ENCODE peak calls at places on chromosomes 12 and 14, in ten cellular contexts. S is esophagus squamous epithelium, T is A673, Y is tibial artery, X is mesendoderm, Q is IMR-90, E is OCI-LY7, O is cardiac muscle cell, L is astrocyte, V is neural progenitor cell. M is an unnamed sample. For H3K36me3, the result is how much of the 10 kb centered on the place peaks cover.

GRCh38 chr14:65813760-65814387 is 401.3 kb downstream of the FUT8 start:
- DNase-seq in X (peak), V (peak), T (no peak), L (no peak), E (no peak), Q (no peak), S (no peak), Y (no peak), O (no peak), M (no peak)

GRCh38 chr14:24632761-24633160 is 1.2 kb downstream of the GZMB start:
- DNase-seq in Y (no peak), S (no peak), Q (no peak), V (no peak), L (no peak), X (no peak), T (no peak), E (no peak), O (no peak), M (no peak)

GRCh38 chr12:76755829-76756379 is 8.0 kb upstream of the ZDHHC17 start:
- DNase-seq in O (no peak), L (no peak), S (no peak), Y (no peak), E (no peak), V (no peak), X (peak), Q (no peak), T (no peak), M (no peak)

GRCh38 chr12:42039146-42039545 is 105.5 kb downstream of the GXYLT1 start:
- DNase-seq in T (peak), Y (no peak), L (peak), X (peak), Q (peak), V (no peak), O (no peak), S (no peak), E (no peak), M (no peak)

GRCh38 chr14:52031781-52032180 is 37.1 kb downstream of the NID2 start:
- DNase-seq in L (peak), V (no peak), Y (peak), T (no peak), Q (peak), S (no peak), E (no peak), X (no peak), O (no peak), M (no peak)

GRCh38 chr12:110862331-110862730 is 15.5 kb downstream of the CCDC63 start:
- DNase-seq in S (no peak), V (peak), E (no peak), T (no peak), Q (no peak), O (no peak), Y (no peak), X (no peak), L (no peak), M (no peak)

GRCh38 chr12:87812030-87812429 is 217.2 kb downstream of the C12orf50 start:
- DNase-seq in Q (peak), T (no peak), L (peak), E (no peak), S (no peak), O (no peak), V (no peak), Y (no peak), X (no peak), M (no peak)

GRCh38 chr14:105853089-105853906 is 326.9 kb downstream of the TMEM121 start:
- DNase-seq in X (no peak), Y (peak), V (no peak), Q (no peak), S (no peak), L (no peak), E (peak), O (no peak), T (no peak), M (peak)

GRCh38 chr12:107349008-107349747 is 255.8 kb upstream of the CRY1 start:
- DNase-seq in Q (peak), X (peak), S (no peak), T (peak), L (peak), V (peak), Y (no peak), O (no peak), E (no peak), M (peak)

GRCh38 chr12:25241171-25242020 is 9.3 kb downstream of the KRAS start:
- DNase-seq in X (peak), S (no peak), L (peak), E (peak), Q (peak), T (peak), V (peak), O (peak), Y (no peak), M (peak)

GRCh38 chr12:62190921-62191746 is 69.1 kb upstream of the USP15 start:
- DNase-seq in L (no peak), T (peak), S (no peak), V (peak), E (no peak), X (peak), Y (no peak), O (peak), Q (peak), M (no peak)

GRCh38 chr14:22163051-22163450 is 426.0 kb downstream of the DAD1 start:
- DNase-seq in T (peak), Q (peak), V (peak), Y (no peak), L (no peak), S (no peak), O (peak), X (peak), E (peak), M (no peak)

GRCh38 chr14:72582582-72582981 is 311.3 kb downstream of the DPF3 start:
- DNase-seq in Y (no peak), S (no peak), Q (no peak), E (no peak), O (no peak), X (no peak), T (no peak), V (no peak), L (no peak), M (no peak)

GRCh38 chr12:21643758-21644157 is 13.9 kb downstream of the LDHB start:
- DNase-seq in O (no peak), Q (no peak), S (no peak), X (no peak), E (no peak), T (no peak), L (no peak), Y (no peak), V (no peak), M (no peak)

GRCh38 chr14:53156238-53156637 is 3.1 kb upstream of the DDHD1 start:
- DNase-seq in S (no peak), Y (no peak), L (no peak), Q (no peak), X (no peak), T (no peak), V (no peak), O (no peak), E (no peak), M (peak)

GRCh38 chr14:83485591-83485990 is 1951.9 kb upstream of the SEL1L start:
- DNase-seq in E (no peak), L (no peak), Y (no peak), T (no peak), Q (peak), X (no peak), S (no peak), V (no peak), O (no peak), M (no peak)

GRCh38 chr12:31342314-31342713 is 16.4 kb upstream of the SINHCAF start:
- DNase-seq in Q (no peak), Y (no peak), O (no peak), X (no peak), T (no peak), E (no peak), V (no peak), S (no peak), L (no peak), M (no peak)

GRCh38 chr12:54239568-54239967 is 40.4 kb downstream of the CBX5 start:
- DNase-seq in T (peak), Y (no peak), V (no peak), L (no peak), O (no peak), Q (no peak), S (no peak), X (no peak), E (no peak), M (peak)

GRCh38 chr12:54246011-54246641 is 33.8 kb downstream of the CBX5 start:
- DNase-seq in T (no peak), V (no peak), O (peak), E (no peak), L (no peak), S (no peak), Q (no peak), Y (no peak), X (no peak), M (no peak)

GRCh38 chr12:54240971-54241588 is 38.8 kb downstream of the CBX5 start:
- DNase-seq in X (no peak), E (no peak), O (no peak), Y (no peak), S (no peak), L (no peak), Q (no peak), V (no peak), T (no peak), M (no peak)

GRCh38 chr12:54240129-54240528 is 39.8 kb downstream of the CBX5 start:
- DNase-seq in Q (no peak), L (no peak), E (no peak), Y (no peak), X (no peak), S (no peak), O (no peak), T (no peak), V (no peak), M (no peak)
- H3K36me3 ChIP-seq in Q (under half), L (under half), E (half or more), Y (under half), X (under half), S (under half), O (under half), T (half or more), V (under half), M (half or more)

DNA sequence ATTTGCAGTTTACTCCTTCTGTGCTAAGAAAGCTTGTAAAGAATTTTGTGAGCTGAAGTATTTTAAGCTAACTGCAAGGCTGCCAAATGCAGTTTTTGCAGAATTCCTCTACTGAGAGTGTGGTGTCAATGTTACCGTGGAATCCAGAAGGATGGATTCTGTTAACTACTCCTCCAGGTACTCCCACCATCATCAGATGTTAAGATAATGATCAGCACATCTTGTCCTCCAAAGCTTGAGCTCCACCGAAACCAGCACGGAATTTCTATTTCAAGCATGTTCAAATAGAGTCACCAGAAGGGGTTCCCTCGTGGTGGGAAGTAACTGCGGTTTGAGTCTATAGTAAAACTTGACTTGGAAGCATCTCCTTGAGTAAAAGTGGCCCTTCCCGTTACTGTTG is 64.3 kb upstream of the CDKN3 start:
- DNase-seq in Q (no peak), T (no peak), S (no peak), Y (no peak), O (no peak), V (no peak), X (no peak), L (no peak), E (no peak), M (no peak)
- H3K27ac ChIP-seq in Q (no peak), T (no peak), S (no peak), Y (no peak), O (no peak), V (no peak), X (no peak), L (no peak), E (no peak), M (no peak)

GRCh38 chr12:108805136-108805535 is 52.2 kb downstream of the SSH1 start:
- DNase-seq in Q (peak), S (no peak), Y (peak), V (no peak), T (no peak), O (no peak), E (no peak), L (peak), X (no peak), M (no peak)
- H3K36me3 ChIP-seq in Q (half or more), S (under half), Y (under half), V (under half), T (half or more), O (under half), E (under half), L (half or more), X (under half), M (half or more)

GRCh38 chr14:29803045-29803444 is 124.6 kb downstream of the PRKD1 start:
- DNase-seq in V (no peak), O (no peak), Y (no peak), E (no peak), X (no peak), T (no peak), L (no peak), S (no peak), Q (no peak), M (no peak)

GRCh38 chr14:29802211-29802610 is 125.4 kb downstream of the PRKD1 start:
- DNase-seq in X (no peak), Y (no peak), L (no peak), E (no peak), V (no peak), Q (no peak), O (no peak), S (no peak), T (no peak), M (no peak)

GRCh38 chr14:29804481-29804880 is 123.2 kb downstream of the PRKD1 start:
- DNase-seq in O (no peak), V (no peak), X (no peak), E (no peak), S (no peak), T (no peak), L (no peak), Q (no peak), Y (no peak), M (no peak)

GRCh38 chr14:29806124-29806517 is 121.5 kb downstream of the PRKD1 start:
- DNase-seq in X (no peak), S (no peak), Q (no peak), Y (no peak), V (no peak), E (no peak), T (no peak), L (no peak), O (no peak), M (no peak)

GRCh38 chr14:29805415-29806123 is 122.1 kb downstream of the PRKD1 start:
- DNase-seq in O (no peak), Q (peak), L (peak), E (no peak), X (peak), S (no peak), V (no peak), Y (peak), T (peak), M (peak)
- H3K27ac ChIP-seq in O (no peak), Q (no peak), L (no peak), E (no peak), X (no peak), S (no peak), V (no peak), Y (no peak), T (peak), M (no peak)

DNA sequence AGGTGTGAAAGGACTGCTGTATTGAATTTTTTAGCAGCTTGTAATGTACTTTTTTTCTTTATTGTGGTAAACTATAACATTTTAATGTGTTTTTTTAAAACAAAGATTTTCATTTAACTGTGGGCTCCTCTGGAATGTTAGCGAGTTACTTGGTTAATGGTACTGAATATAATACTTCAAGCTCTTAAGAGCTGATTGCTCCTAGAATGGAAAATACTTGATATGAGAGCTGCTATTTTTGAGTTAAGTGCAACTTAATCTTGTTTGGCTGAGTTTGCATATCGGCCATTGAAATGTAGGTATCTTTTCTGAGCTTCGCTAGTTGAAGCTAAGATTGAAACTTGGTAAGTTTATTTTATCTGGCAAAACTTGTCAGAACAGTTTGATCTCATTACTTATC is 7.4 kb downstream of the TMBIM6 start:
- DNase-seq in O (peak), L (no peak), T (no peak), Q (no peak), E (no peak), X (no peak), Y (no peak), V (no peak), S (no peak), M (no peak)
- H3K36me3 ChIP-seq in O (under half), L (under half), T (under half), Q (under half), E (half or more), X (under half), Y (under half), V (under half), S (under half), M (under half)

GRCh38 chr12:120861074-120861795 is 42.9 kb downstream of the SPPL3 start:
- DNase-seq in L (no peak), O (no peak), X (no peak), Y (no peak), S (no peak), V (no peak), T (no peak), E (no peak), Q (peak), M (no peak)
- H3K27ac ChIP-seq in L (no peak), O (no peak), X (no peak), Y (no peak), S (no peak), V (no peak), T (no peak), E (no peak), Q (no peak), M (no peak)

DNA sequence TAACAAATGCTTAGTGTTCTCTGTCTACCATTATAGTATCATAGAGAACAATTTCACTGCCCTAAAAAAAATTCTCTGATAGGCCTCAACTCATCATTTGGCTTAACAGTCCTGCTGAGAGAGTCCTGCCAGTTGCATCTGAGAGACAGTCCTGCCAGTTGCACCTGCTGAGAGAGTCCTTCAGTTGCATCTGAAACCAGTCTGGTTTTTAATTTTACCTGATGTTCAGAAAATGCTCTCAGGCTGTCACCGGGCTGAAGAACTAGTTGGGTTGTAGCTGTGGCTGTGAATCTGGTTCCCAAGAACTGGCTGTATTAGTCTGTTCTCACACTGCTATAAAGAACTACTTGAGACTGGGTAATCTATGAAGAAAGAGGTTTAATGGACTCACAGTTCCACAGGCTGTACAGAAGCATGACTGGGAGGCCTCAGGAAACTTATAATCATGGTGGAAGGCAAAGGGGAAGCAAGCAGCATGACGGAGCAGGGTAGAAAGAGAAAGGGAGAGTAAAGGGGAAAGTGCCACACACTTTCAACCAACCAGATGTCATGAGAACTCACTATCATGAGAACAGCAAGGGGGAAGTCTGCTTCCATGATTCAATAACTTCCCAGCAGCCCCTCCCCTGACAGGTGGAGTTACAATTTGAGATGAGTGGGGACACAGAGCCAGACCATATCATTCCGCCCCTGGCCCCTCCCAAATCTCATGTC is 51.6 kb downstream of the PRKCH start:
- DNase-seq in V (no peak), Y (no peak), E (no peak), L (no peak), X (no peak), S (no peak), Q (no peak), T (no peak), O (no peak), M (no peak)
- H3K36me3 ChIP-seq in V (under half), Y (under half), E (under half), L (under half), X (under half), S (under half), Q (under half), T (under half), O (under half), M (under half)

GRCh38 chr14:104438166-104438887 is 141.2 kb upstream of the C14orf180 start:
- DNase-seq in O (no peak), V (no peak), Q (no peak), E (no peak), S (no peak), L (no peak), X (no peak), T (no peak), Y (no peak), M (no peak)

GRCh38 chr14:104437703-104438102 is 141.9 kb upstream of the C14orf180 start:
- DNase-seq in Q (no peak), V (no peak), O (no peak), Y (no peak), S (no peak), L (no peak), E (no peak), X (no peak), T (no peak), M (no peak)

GRCh38 chr14:104435147-104436046 is 144.2 kb upstream of the C14orf180 start:
- DNase-seq in O (no peak), T (no peak), V (no peak), Q (no peak), L (no peak), S (no peak), X (no peak), E (no peak), Y (no peak), M (no peak)

GRCh38 chr14:104436047-104436531 is 143.5 kb upstream of the C14orf180 start:
- DNase-seq in V (no peak), Q (no peak), T (no peak), S (no peak), E (no peak), X (peak), Y (peak), O (peak), L (peak), M (peak)

DNA sequence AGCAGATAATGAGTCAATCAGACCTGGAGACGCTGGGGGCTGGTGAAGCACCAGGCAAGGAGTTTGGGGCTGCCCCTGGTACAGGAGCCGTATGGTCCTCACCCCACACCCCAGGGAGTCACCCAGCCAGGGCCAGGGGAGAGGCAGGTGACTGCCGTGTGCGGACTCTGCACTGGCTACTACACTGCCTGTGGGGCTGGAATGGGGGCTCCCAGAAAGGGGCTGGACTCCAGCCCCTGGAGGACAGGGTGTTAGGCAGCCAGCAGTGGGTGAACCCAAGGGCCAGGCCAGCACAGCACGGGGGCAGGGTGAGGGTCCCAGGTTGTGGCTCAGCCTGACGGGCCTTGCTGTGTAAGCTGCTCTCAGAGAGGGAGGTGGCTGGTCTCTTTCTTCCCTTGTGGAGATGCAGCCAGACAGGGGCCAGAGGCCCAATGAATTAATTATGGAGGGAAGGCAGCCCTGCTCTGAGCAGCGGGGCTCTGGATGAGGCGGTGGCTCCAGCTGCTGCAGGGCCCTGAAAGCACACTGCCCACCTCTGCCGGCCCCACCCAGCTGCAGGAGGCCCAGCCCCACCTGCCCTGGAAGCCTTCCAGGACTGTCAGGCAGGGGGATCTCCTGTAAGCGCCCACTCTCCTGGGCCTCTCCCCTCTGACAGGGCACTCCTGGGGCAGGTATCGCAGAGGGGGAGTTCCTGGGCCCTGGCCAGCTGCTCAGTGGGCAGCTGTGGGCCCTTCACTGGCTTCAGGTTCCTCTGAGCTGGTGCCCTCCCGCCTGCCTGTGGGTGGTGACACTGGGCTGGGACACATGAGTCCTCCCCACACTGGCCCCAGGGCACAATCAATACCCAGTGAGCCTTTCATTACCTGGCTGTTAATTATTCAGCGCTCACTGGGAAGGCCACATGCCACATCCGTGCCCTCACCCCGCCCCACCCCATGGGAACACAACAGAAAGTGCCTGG is 142.5 kb upstream of the C14orf180 start:
- DNase-seq in O (no peak), V (no peak), Q (no peak), X (no peak), Y (peak), S (no peak), T (no peak), L (no peak), E (no peak), M (no peak)
- H3K27ac ChIP-seq in O (no peak), V (no peak), Q (no peak), X (no peak), Y (peak), S (peak), T (no peak), L (no peak), E (no peak), M (peak)